ENCODE peak calls at places on chromosomes 6 and 20, in ten cellular contexts. E is GF-D8; J is endothelial cell of umbilical vein; A is endothelial cell; G is effector CD4-positive, alpha-beta T cell; X is CD8-positive, alpha-beta T cell; V is lower leg skin; F is ureter; Q is NCI-H2171 treated with DMSO at 0.1 percent for 48 hours; N is AG20443. I is an unnamed sample.

GRCh38 chr6:29709178-29709576 is 14.1 kb upstream of the HLA-F start:
- DNase-seq in E (no peak), J (no peak), A (no peak), G (no peak), X (no peak), V (peak; percentile 59), F (no peak), Q (no peak), N (no peak), I (no peak)

GRCh38 chr6:4112366-4112765 is 23.0 kb downstream of the ECI2 start:
- DNase-seq in E (no peak), J (no peak), A (no peak), G (no peak), X (no peak), V (no peak), F (no peak), Q (no peak), N (no peak), I (no peak)

GRCh38 chr6:13863699-13864155 is 49.4 kb upstream of the MCUR1 start:
- DNase-seq in E (no peak), J (no peak), A (no peak), G (no peak), X (no peak), V (peak; percentile 36), F (no peak), Q (no peak), N (no peak), I (no peak)

GRCh38 chr6:137570307-137570832 is 76.2 kb upstream of the OLIG3 start:
- DNase-seq in E (no peak), J (no peak), A (no peak), G (no peak), X (no peak), V (no peak), F (no peak), Q (peak; percentile 13), N (no peak), I (no peak)

GRCh38 chr6:43676962-43677606 is 10.5 kb downstream of the MRPS18A start:
- DNase-seq in E (no peak), J (no peak), A (no peak), G (no peak), X (no peak), V (no peak), F (no peak), Q (no peak), N (no peak), I (no peak)

GRCh38 chr6:24743265-24743943 is 24.4 kb upstream of the C6orf62 start:
- DNase-seq in E (no peak), J (peak; percentile 95), A (no peak), G (no peak), X (no peak), V (no peak), F (no peak), Q (no peak), N (peak; percentile 83), I (no peak)

GRCh38 chr20:19692685-19693119 is 65.4 kb upstream of the RIN2 start:
- DNase-seq in E (no peak), J (peak; percentile 68), A (peak; percentile 68), G (peak; percentile 10), X (peak; percentile 8), V (peak; percentile 94), F (peak; percentile 61), Q (peak; percentile 82), N (peak; percentile 71), I (peak; percentile 16)

GRCh38 chr6:167762259-167762962 is 64.3 kb upstream of the AFDN start:
- DNase-seq in E (no peak), J (no peak), A (no peak), G (no peak), X (no peak), V (peak; percentile 49), F (no peak), Q (no peak), N (no peak), I (no peak)

GRCh38 chr20:62454936-62455673 is 20.7 kb downstream of the GATA5 start:
- DNase-seq in E (no peak), J (no peak), A (no peak), G (no peak), X (no peak), V (no peak), F (no peak), Q (no peak), N (peak; percentile 22), I (no peak)

GRCh38 chr6:52495859-52496396 is 75.8 kb downstream of the EFHC1 start:
- DNase-seq in E (no peak), J (no peak), A (no peak), G (no peak), X (no peak), V (no peak), F (no peak), Q (peak; percentile 17), N (no peak), I (no peak)

GRCh38 chr6:24827162-24827561 is 28.4 kb upstream of the ARMH2 start:
- DNase-seq in E (no peak), J (no peak), A (no peak), G (no peak), X (no peak), V (no peak), F (peak; percentile 57), Q (peak; percentile 29), N (no peak), I (no peak)

GRCh38 chr6:38522322-38522721 is 117.4 kb downstream of the BTBD9 start:
- DNase-seq in E (no peak), J (no peak), A (no peak), G (no peak), X (no peak), V (no peak), F (no peak), Q (no peak), N (peak; percentile 67), I (no peak)

I was measured in iPS DF 6.9.